ENCODE peak calls at places on chromosomes 5 and 9, in six cellular contexts. M is GM13976; N is prostate gland; Z is AG09309; O is CD4-positive, alpha-beta T cell; B is astrocyte of the spinal cord. W is an unnamed sample.

GRCh38 chr5:167030500-167031120 is 1260.8 kb upstream of the WWC1 start:
- DNase-seq in M (peak; percentile 10), N (no peak), Z (no peak), O (no peak), B (no peak), W (no peak)

GRCh38 chr5:174420651-174421407 is 303.6 kb upstream of the MSX2 start:
- DNase-seq in M (no peak), N (no peak), Z (no peak), O (no peak), B (no peak), W (no peak)

GRCh38 chr5:17737087-17737486 is 102.8 kb downstream of the TAF11L14 start:
- DNase-seq in M (no peak), N (no peak), Z (no peak), O (no peak), B (peak; percentile 36), W (no peak)

GRCh38 chr9:98191615-98192502 is 578 bp downstream of the CORO2A start:
- DNase-seq in M (peak; percentile 55), N (peak; percentile 49), Z (no peak), O (peak; percentile 10), B (no peak), W (peak; percentile 30)

GRCh38 chr9:82601272-82601835 is 461.6 kb downstream of the RASEF start:
- DNase-seq in M (no peak), N (no peak), Z (no peak), O (no peak), B (peak; percentile 24), W (no peak)

GRCh38 chr9:130429831-130430230 is 14.9 kb upstream of the ASS1 start:
- DNase-seq in M (no peak), N (no peak), Z (no peak), O (no peak), B (no peak), W (no peak)

GRCh38 chr9:122364117-122364782 is 6.6 kb upstream of the PTGS1 start:
- DNase-seq in M (no peak), N (peak; percentile 64), Z (no peak), O (no peak), B (no peak), W (no peak)

GRCh38 chr5:42828661-42829060 is 17.0 kb upstream of the SELENOP start:
- DNase-seq in M (no peak), N (no peak), Z (no peak), O (no peak), B (no peak), W (no peak)

GRCh38 chr9:88300556-88300955 is 87.7 kb upstream of the SPIN1 start:
- DNase-seq in M (no peak), N (no peak), Z (no peak), O (no peak), B (no peak), W (no peak)

GRCh38 chr5:61450170-61450815 is 118.2 kb downstream of the ZSWIM6 start:
- DNase-seq in M (no peak), N (no peak), Z (peak; percentile 92), O (no peak), B (peak; percentile 88), W (no peak)

GRCh38 chr5:175478384-175479124 is at the start of gene SFXN1:
- DNase-seq in M (peak; percentile 96), N (peak; percentile 76), Z (no peak), O (peak; percentile 61), B (peak; percentile 80), W (peak; percentile 67)

GRCh38 chr5:175479125-175479881 is 943 bp downstream of the SFXN1 start:
- DNase-seq in M (no peak), N (no peak), Z (no peak), O (peak; percentile 6), B (no peak), W (no peak)

GRCh38 chr5:175475248-175475647 is 3.1 kb upstream of the SFXN1 start:
- DNase-seq in M (no peak), N (no peak), Z (no peak), O (no peak), B (no peak), W (no peak)

GRCh38 chr5:175477440-175477839 is 920 bp upstream of the SFXN1 start:
- DNase-seq in M (no peak), N (no peak), Z (no peak), O (no peak), B (no peak), W (no peak)

DNA sequence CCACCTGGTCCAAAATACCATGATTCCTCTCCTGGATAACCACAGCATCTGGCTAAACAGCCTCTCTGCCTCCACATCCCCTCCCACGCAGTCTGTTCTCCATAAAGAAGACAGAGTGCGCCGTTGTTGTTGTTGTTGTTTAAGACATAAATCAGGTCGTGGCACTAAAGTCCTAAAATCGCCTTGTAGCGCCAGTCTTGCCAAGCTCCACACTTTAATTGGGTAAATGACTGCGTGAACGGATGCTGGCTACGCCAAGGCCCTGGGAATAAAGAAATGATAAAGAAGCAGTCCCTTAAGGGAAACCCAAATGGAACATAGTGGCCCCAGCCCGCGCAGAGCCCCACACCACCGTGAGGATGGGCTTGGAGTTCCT is 364 bp upstream of the SFXN1 start:
- DNase-seq in M (peak; percentile 28), N (no peak), Z (no peak), O (no peak), B (no peak), W (no peak)
- TF ChIP-seq CTCF in M (no peak), N (no peak), Z (no peak), O (no peak), B (no peak), W (no peak)

GRCh38 chr5:135729582-135729879 is 104.9 kb upstream of the SLC25A48 start:
- DNase-seq in M (no peak), N (no peak), Z (no peak), O (no peak), B (no peak), W (no peak)
- TF ChIP-seq CTCF in M (no peak), N (no peak), Z (peak; percentile 13), O (no peak), B (peak; percentile 10), W (peak; percentile 53)

GRCh38 chr5:132181011-132181629 is 46.5 kb downstream of the P4HA2 start:
- DNase-seq in M (no peak), N (no peak), Z (no peak), O (no peak), B (no peak), W (no peak)

GRCh38 chr5:132182366-132183040 is 45.1 kb downstream of the P4HA2 start:
- DNase-seq in M (no peak), N (no peak), Z (no peak), O (no peak), B (no peak), W (no peak)

GRCh38 chr5:132179410-132179809 is 48.2 kb downstream of the P4HA2 start:
- DNase-seq in M (peak; percentile 49), N (no peak), Z (no peak), O (no peak), B (peak; percentile 19), W (no peak)

GRCh38 chr5:132177691-132178149 is 49.9 kb downstream of the P4HA2 start:
- DNase-seq in M (no peak), N (no peak), Z (no peak), O (no peak), B (no peak), W (no peak)

DNA sequence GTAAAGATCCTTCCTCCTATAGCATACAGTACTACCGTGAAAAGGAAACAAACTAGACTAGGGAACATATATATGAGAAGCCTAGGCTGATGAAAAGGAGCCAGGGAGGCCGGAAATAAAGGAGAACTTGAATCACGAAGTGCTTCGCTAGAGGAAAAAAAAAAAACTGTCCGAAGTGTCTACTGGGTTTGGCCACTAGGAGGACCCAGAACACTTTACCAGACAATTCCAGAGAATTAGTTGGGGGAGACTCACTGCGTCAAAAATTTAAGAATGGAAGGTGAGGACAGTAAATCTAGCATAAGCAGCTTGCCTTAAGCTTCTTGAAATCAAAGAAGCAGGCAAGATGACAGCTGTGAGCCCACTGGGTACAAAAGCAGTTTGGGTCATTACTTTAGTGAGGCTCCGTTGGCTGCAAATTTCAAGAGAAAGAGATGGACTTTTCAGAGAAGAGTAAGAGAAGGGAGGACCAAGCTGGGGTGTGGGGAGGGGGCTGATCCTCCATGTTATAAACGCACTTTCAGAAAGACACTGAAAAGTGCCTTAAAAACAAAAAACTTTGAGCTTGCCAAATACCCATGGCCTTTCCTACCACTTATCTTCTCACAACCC is 47.4 kb downstream of the P4HA2 start:
- DNase-seq in M (peak; percentile 73), N (no peak), Z (peak; percentile 49), O (no peak), B (peak; percentile 79), W (no peak)
- TF ChIP-seq CTCF in M (peak; percentile 43), N (peak; percentile 41), Z (peak; percentile 81), O (peak; percentile 44), B (peak; percentile 83), W (peak; percentile 75)

DNA sequence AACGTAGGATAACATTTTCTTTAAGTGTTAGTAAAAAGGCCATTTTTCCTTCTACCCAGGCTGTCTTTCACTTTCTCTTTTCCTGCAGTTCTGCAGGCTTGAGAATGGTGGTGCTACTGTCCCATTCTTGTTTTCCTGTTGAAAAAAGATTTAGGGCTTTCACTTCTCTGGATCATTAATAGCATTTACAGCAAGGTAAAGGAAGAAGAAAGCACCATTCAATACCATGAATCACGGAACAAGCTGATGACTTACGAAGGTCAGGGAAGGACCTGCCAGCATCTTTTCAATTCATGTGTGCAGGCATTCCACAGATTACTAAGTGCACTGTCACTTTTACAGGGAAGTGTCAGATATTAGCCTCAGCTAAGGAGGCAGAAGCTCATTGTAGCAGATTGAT is 292.8 kb downstream of the YTHDC2 start:
- DNase-seq in M (no peak), N (no peak), Z (no peak), O (no peak), B (peak; percentile 28), W (no peak)
- TF ChIP-seq CTCF in M (no peak), N (no peak), Z (peak; percentile 39), O (no peak), B (peak; percentile 51), W (peak; percentile 69)

GRCh38 chr5:151295801-151296477 is 7.6 kb downstream of the SLC36A3 start:
- DNase-seq in M (no peak), N (no peak), Z (no peak), O (no peak), B (no peak), W (no peak)

GRCh38 chr5:151296974-151297373 is 6.6 kb downstream of the SLC36A3 start:
- DNase-seq in M (no peak), N (no peak), Z (no peak), O (no peak), B (no peak), W (no peak)

GRCh38 chr5:151296478-151296830 is 7.1 kb downstream of the SLC36A3 start:
- DNase-seq in M (no peak), N (no peak), Z (no peak), O (no peak), B (no peak), W (no peak)

GRCh38 chr5:151298465-151298864 is 5.1 kb downstream of the SLC36A3 start:
- DNase-seq in M (no peak), N (no peak), Z (peak; percentile 33), O (no peak), B (no peak), W (no peak)

DNA sequence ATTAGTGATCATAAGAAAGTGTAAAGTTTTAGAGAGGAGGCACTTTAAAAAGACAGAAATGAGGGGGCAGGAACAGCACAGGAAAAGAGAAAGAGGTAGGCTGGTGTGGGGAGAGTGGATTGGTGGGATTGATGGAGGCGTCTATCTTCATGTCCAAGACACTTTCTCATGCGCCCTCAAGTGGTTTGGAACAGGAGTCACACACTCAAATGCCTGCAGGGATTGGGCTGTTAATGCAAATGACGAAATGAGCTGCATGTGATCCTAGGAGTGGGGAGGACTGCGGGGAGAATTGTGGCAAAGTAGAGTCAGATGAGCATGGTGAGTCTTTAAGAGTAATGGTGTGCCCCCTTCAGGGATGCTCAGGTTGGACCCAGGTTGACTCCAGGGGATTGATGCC is 5.5 kb downstream of the SLC36A3 start:
- DNase-seq in M (no peak), N (no peak), Z (peak; percentile 51), O (no peak), B (no peak), W (no peak)
- TF ChIP-seq CTCF in M (no peak), N (no peak), Z (peak; percentile 73), O (no peak), B (no peak), W (peak; percentile 42)